ENCODE peak calls at places on chromosomes 11 and 22, in four cellular contexts. One of them, this sample, is unnamed.
A peak's percentile ranks its signal among the peaks of the same experiment; 100 is the strongest.

GRCh38 chr11:95659088-95659487 is 130.5 kb downstream of the FAM76B start:
- DNase-seq in A549: no peak
- DNase-seq in GM12878: no peak
- DNase-seq in HepG2: no peak
- DNase-seq in this sample: no peak

GRCh38 chr11:88281317-88281712 is 56.2 kb downstream of the CTSC start:
- DNase-seq in A549: no peak
- DNase-seq in GM12878: no peak
- DNase-seq in HepG2: no peak
- DNase-seq in this sample: no peak

GRCh38 chr11:6599884-6600390 is 3.5 kb downstream of the RRP8 start:
- DNase-seq in A549: no peak
- DNase-seq in GM12878: no peak
- DNase-seq in HepG2: no peak
- DNase-seq in this sample: no peak

GRCh38 chr11:46363455-46363920 is 16.2 kb downstream of the DGKZ start:
- DNase-seq in A549: no peak
- DNase-seq in GM12878: no peak
- DNase-seq in HepG2: no peak
- DNase-seq in this sample: peak; percentile 77

GRCh38 chr22:36966851-36967535 is 52.3 kb downstream of the TST start:
- DNase-seq in A549: no peak
- DNase-seq in GM12878: no peak
- DNase-seq in HepG2: no peak
- DNase-seq in this sample: no peak

GRCh38 chr11:118521892-118522311 is 5.4 kb upstream of the TTC36 start:
- DNase-seq in A549: no peak
- DNase-seq in GM12878: peak; percentile 45
- DNase-seq in HepG2: no peak
- DNase-seq in this sample: no peak

GRCh38 chr22:17769716-17770082 is 4.6 kb downstream of the BID start:
- DNase-seq in A549: no peak
- DNase-seq in GM12878: no peak
- DNase-seq in HepG2: no peak
- DNase-seq in this sample: no peak

GRCh38 chr11:70433038-70433437 is 34.7 kb downstream of the CTTN start:
- DNase-seq in A549: no peak
- DNase-seq in GM12878: no peak
- DNase-seq in HepG2: no peak
- DNase-seq in this sample: no peak

GRCh38 chr22:49941507-49942316 is 18.9 kb upstream of the PIM3 start:
- DNase-seq in A549: no peak
- DNase-seq in GM12878: no peak
- DNase-seq in HepG2: no peak
- DNase-seq in this sample: no peak

GRCh38 chr22:29587938-29588699 is 7.2 kb upstream of the NIPSNAP1 start:
- DNase-seq in A549: peak; percentile 36
- DNase-seq in GM12878: no peak
- DNase-seq in HepG2: peak; percentile 41
- DNase-seq in this sample: no peak

GRCh38 chr11:110160016-110160415 is 66.8 kb downstream of the ZC3H12C start:
- DNase-seq in A549: no peak
- DNase-seq in GM12878: no peak
- DNase-seq in HepG2: no peak
- DNase-seq in this sample: no peak

GRCh38 chr11:94774345-94774744 is 6.2 kb downstream of the AMOTL1 start:
- DNase-seq in A549: no peak
- DNase-seq in GM12878: no peak
- DNase-seq in HepG2: no peak
- DNase-seq in this sample: no peak

GRCh38 chr11:28911829-28912228 is 803.6 kb downstream of the METTL15 start:
- DNase-seq in A549: no peak
- DNase-seq in GM12878: no peak
- DNase-seq in HepG2: no peak
- DNase-seq in this sample: no peak

GRCh38 chr22:27100789-27101188 is 443.4 kb downstream of the MIAT start:
- DNase-seq in A549: no peak
- DNase-seq in GM12878: no peak
- DNase-seq in HepG2: no peak
- DNase-seq in this sample: peak; percentile 76

GRCh38 chr22:30073743-30074142 is 6.5 kb upstream of the HORMAD2 start:
- DNase-seq in A549: no peak
- DNase-seq in GM12878: no peak
- DNase-seq in HepG2: no peak
- DNase-seq in this sample: no peak

GRCh38 chr11:2399488-2400068 is 972 bp upstream of the TSSC4 start:
- DNase-seq in A549: peak; percentile 31
- DNase-seq in GM12878: no peak
- DNase-seq in HepG2: no peak
- DNase-seq in this sample: no peak

GRCh38 chr11:46808804-46809431 is 37.2 kb downstream of the CKAP5 start:
- DNase-seq in A549: peak; percentile 31
- DNase-seq in GM12878: no peak
- DNase-seq in HepG2: peak; percentile 25
- DNase-seq in this sample: peak; percentile 10

GRCh38 chr11:115161876-115162275 is 342.3 kb downstream of the CADM1 start:
- DNase-seq in A549: no peak
- DNase-seq in GM12878: no peak
- DNase-seq in HepG2: no peak
- DNase-seq in this sample: peak; percentile 69

GRCh38 chr11:17771415-17771814 is 36.8 kb downstream of the KCNC1 start:
- DNase-seq in A549: no peak
- DNase-seq in GM12878: no peak
- DNase-seq in HepG2: no peak
- DNase-seq in this sample: no peak

GRCh38 chr22:20238567-20239062 is 29.5 kb downstream of the RTN4R start:
- DNase-seq in A549: peak; percentile 74
- DNase-seq in GM12878: no peak
- DNase-seq in HepG2: peak; percentile 41
- DNase-seq in this sample: peak; percentile 89

GRCh38 chr11:41222236-41222635 is 237.2 kb downstream of the LRRC4C start:
- DNase-seq in A549: no peak
- DNase-seq in GM12878: no peak
- DNase-seq in HepG2: no peak
- DNase-seq in this sample: no peak

GRCh38 chr22:47129902-47130301 is 367.5 kb downstream of the TBC1D22A start:
- DNase-seq in A549: no peak
- DNase-seq in GM12878: no peak
- DNase-seq in HepG2: no peak
- DNase-seq in this sample: no peak

GRCh38 chr11:133947298-133947905 is 9.4 kb downstream of the IGSF9B start:
- DNase-seq in A549: peak; percentile 58
- DNase-seq in GM12878: no peak
- DNase-seq in HepG2: peak; percentile 20
- DNase-seq in this sample: peak; percentile 77

GRCh38 chr11:8252388-8252787 is 11.3 kb downstream of the LMO1 start:
- DNase-seq in A549: no peak
- DNase-seq in GM12878: no peak
- DNase-seq in HepG2: no peak
- DNase-seq in this sample: no peak

GRCh38 chr11:1771273-1771672 is 7.5 kb upstream of the CTSD start:
- DNase-seq in A549: no peak
- DNase-seq in GM12878: no peak
- DNase-seq in HepG2: no peak
- DNase-seq in this sample: no peak

GRCh38 chr11:116832350-116833290 is 2.9 kb downstream of the APOC3 start:
- DNase-seq in A549: no peak
- DNase-seq in GM12878: no peak
- DNase-seq in HepG2: peak; percentile 93
- DNase-seq in this sample: no peak

GRCh38 chr11:124745835-124746620 is 6.0 kb downstream of the VSIG2 start:
- DNase-seq in A549: peak; percentile 44
- DNase-seq in GM12878: no peak
- DNase-seq in HepG2: no peak
- DNase-seq in this sample: no peak

GRCh38 chr11:66857234-66857926 is 516 bp downstream of the LRFN4 start:
- DNase-seq in A549: peak; percentile 44
- DNase-seq in GM12878: no peak
- DNase-seq in HepG2: peak; percentile 30
- DNase-seq in this sample: peak; percentile 85

GRCh38 chr11:108787105-108787504 is 122.2 kb downstream of the DDX10 start:
- DNase-seq in A549: no peak
- DNase-seq in GM12878: no peak
- DNase-seq in HepG2: no peak
- DNase-seq in this sample: no peak

GRCh38 chr11:2776351-2777061 is 76.7 kb upstream of the KCNQ1OT1 start:
- DNase-seq in A549: no peak
- DNase-seq in GM12878: no peak
- DNase-seq in HepG2: no peak
- DNase-seq in this sample: no peak

GRCh38 chr22:42410708-42411107 is 21.5 kb downstream of the NFAM1 start:
- DNase-seq in A549: no peak
- DNase-seq in GM12878: no peak
- DNase-seq in HepG2: no peak
- DNase-seq in this sample: no peak

GRCh38 chr22:21937821-21938070 is 14.9 kb downstream of the PPM1F start:
- DNase-seq in A549: no peak
- DNase-seq in GM12878: no peak
- DNase-seq in HepG2: no peak
- DNase-seq in this sample: no peak

GRCh38 chr11:119782021-119782420 is 53.0 kb upstream of the NECTIN1 start:
- DNase-seq in A549: no peak
- DNase-seq in GM12878: no peak
- DNase-seq in HepG2: no peak
- DNase-seq in this sample: no peak

GRCh38 chr11:119778391-119779194 is 49.6 kb upstream of the NECTIN1 start:
- DNase-seq in A549: no peak
- DNase-seq in GM12878: no peak
- DNase-seq in HepG2: no peak
- DNase-seq in this sample: no peak

GRCh38 chr11:119782673-119783072 is 53.7 kb upstream of the NECTIN1 start:
- DNase-seq in A549: no peak
- DNase-seq in GM12878: no peak
- DNase-seq in HepG2: no peak
- DNase-seq in this sample: no peak

GRCh38 chr11:119779195-119780071 is 50.4 kb upstream of the NECTIN1 start:
- DNase-seq in A549: no peak
- DNase-seq in GM12878: no peak
- DNase-seq in HepG2: no peak
- DNase-seq in this sample: peak; percentile 86

GRCh38 chr11:119780264-119780953 is 51.4 kb upstream of the NECTIN1 start:
- DNase-seq in A549: no peak
- DNase-seq in GM12878: no peak
- DNase-seq in HepG2: no peak
- DNase-seq in this sample: no peak
- TF ChIP-seq PBX3 in A549: no peak
- TF ChIP-seq PBX3 in GM12878: no peak
- TF ChIP-seq PBX3 in HepG2: no peak
- TF ChIP-seq PBX3 in this sample: no peak

DNA sequence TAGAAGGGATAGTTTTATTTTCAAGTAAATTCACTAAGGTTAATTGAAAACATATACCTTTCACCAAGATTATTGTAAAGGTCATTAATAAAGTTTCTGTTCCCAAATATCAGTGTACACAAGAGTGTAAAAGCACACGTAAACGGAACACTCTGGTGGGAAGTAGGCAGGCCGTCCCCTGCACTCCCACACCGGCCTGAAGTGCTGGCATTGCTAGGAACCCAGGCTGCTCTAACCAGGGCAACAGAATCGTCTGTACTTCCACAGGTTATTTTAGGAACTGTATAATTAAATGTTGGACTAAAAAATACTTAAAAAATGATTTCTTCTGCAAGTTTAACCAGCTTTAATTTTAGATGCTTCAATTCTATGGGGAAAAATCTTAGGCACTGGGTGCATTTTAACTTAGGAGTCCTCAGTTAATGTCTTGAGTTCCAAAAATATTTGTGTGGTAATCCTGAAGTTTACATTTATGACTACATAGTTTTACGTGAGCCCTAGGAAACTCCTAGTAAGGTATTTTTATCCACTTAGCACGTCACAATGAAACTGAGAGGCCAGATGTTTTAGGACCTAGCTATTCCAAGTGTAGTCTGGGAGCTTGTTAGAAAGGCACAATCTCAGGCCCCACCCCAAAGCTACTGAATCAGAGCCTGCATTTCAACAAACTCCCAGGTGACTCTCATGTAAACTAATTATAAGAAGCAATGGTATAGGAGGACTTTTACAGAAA is 31.2 kb downstream of the KMT5B start:
- DNase-seq in A549: no peak
- DNase-seq in GM12878: no peak
- DNase-seq in HepG2: no peak
- DNase-seq in this sample: no peak
- TF ChIP-seq CHD2 in A549: no peak
- TF ChIP-seq CHD2 in GM12878: no peak
- TF ChIP-seq CHD2 in HepG2: no peak
- TF ChIP-seq CHD2 in this sample: no peak

GRCh38 chr11:68163691-68164090 is 42.5 kb upstream of the CHKA start:
- DNase-seq in A549: no peak
- DNase-seq in GM12878: no peak
- DNase-seq in HepG2: no peak
- DNase-seq in this sample: no peak

GRCh38 chr11:68167474-68167873 is 45.6 kb downstream of the KMT5B start:
- DNase-seq in A549: no peak
- DNase-seq in GM12878: no peak
- DNase-seq in HepG2: no peak
- DNase-seq in this sample: no peak

GRCh38 chr11:68165601-68166000 is 44.4 kb upstream of the CHKA start:
- DNase-seq in A549: no peak
- DNase-seq in GM12878: no peak
- DNase-seq in HepG2: no peak
- DNase-seq in this sample: no peak

GRCh38 chr11:68166969-68167368 is 45.8 kb upstream of the CHKA start:
- DNase-seq in A549: no peak
- DNase-seq in GM12878: no peak
- DNase-seq in HepG2: no peak
- DNase-seq in this sample: no peak

DNA sequence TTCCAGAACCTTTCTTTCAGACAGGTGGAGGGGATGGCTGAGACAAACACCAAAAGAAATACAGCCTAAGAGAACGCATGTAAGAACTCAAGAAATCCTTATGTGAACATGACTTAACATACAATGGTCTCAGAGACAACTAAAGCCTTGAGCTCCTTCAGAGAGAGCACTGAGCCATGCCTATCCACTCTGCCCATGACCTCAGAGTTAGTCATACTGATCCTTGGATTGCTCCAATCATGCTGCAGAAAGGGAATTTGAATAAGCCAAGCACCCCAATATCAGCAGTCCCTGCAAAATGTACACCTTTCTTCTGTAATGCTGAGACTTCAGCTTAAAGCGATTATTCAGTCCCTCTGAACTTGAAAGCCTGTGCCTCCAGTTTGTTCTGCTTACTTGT is 43.2 kb upstream of the CHKA start:
- DNase-seq in A549: no peak
- DNase-seq in GM12878: no peak
- DNase-seq in HepG2: no peak
- DNase-seq in this sample: no peak
- TF ChIP-seq MAX in A549: no peak
- TF ChIP-seq MAX in GM12878: no peak
- TF ChIP-seq MAX in HepG2: no peak
- TF ChIP-seq MAX in this sample: no peak

DNA sequence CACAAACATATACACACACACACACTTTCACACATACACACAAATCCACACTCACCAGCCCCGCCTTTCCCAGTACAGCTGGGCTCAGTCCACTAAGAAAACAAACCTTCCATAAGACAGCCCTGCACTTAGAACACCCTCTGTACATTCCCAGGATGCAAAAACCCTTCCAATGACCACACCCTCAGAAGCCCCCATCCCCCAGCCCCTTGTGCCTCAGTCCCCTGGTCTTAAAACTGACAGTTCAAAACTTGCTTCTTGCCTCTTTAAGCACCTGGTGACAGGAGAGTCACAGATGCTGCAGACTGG is 23.0 kb downstream of the APLNR start:
- DNase-seq in A549: no peak
- DNase-seq in GM12878: no peak
- DNase-seq in HepG2: no peak
- DNase-seq in this sample: no peak
- TF ChIP-seq PBX3 in A549: no peak
- TF ChIP-seq PBX3 in GM12878: no peak
- TF ChIP-seq PBX3 in HepG2: no peak
- TF ChIP-seq PBX3 in this sample: no peak